ENCODE peak calls at places on chromosome 6, in nine cellular contexts. A, I, Z, O, Y, W, T, R and B are unnamed samples.

GRCh38 chr6:43454290-43455033 is 886 bp downstream of the DLK2 start:
- DNase-seq in A (peak), I (peak), Z (peak), O (peak), Y (peak), W (peak), T (peak), R (peak), B (peak)

GRCh38 chr6:77548190-77548589 is 84.9 kb upstream of the HTR1B start:
- DNase-seq in A (no peak), I (no peak), Z (no peak), O (no peak), Y (no peak), W (no peak), T (no peak), R (no peak), B (no peak)

GRCh38 chr6:79878142-79878748 is 69.1 kb downstream of the ELOVL4 start:
- DNase-seq in A (no peak), I (peak), Z (no peak), O (no peak), Y (peak), W (no peak), T (no peak), R (peak), B (no peak)

GRCh38 chr6:106097368-106098231 is 11.5 kb downstream of the PRDM1 start:
- DNase-seq in A (peak), I (no peak), Z (no peak), O (peak), Y (no peak), W (peak), T (no peak), R (peak), B (no peak)

GRCh38 chr6:2353412-2354137 is 108.2 kb upstream of the GMDS start:
- DNase-seq in A (peak), I (no peak), Z (peak), O (peak), Y (peak), W (peak), T (peak), R (peak), B (peak)

GRCh38 chr6:99605074-99605726 is 1.4 kb upstream of the PRDM13 start:
- DNase-seq in A (no peak), I (no peak), Z (no peak), O (no peak), Y (no peak), W (no peak), T (no peak), R (no peak), B (no peak)

GRCh38 chr6:51855310-51856082 is 231.9 kb downstream of the PKHD1 start:
- DNase-seq in A (peak), I (no peak), Z (no peak), O (peak), Y (no peak), W (peak), T (no peak), R (peak), B (peak)

GRCh38 chr6:24882835-24883555 is 52.8 kb downstream of the RIPOR2 start:
- DNase-seq in A (no peak), I (no peak), Z (no peak), O (no peak), Y (no peak), W (no peak), T (no peak), R (no peak), B (no peak)

GRCh38 chr6:129490551-129491245 is 219.3 kb downstream of the ARHGAP18 start:
- DNase-seq in A (peak), I (no peak), Z (no peak), O (peak), Y (no peak), W (peak), T (no peak), R (peak), B (peak)

GRCh38 chr6:125821825-125822281 is 31.1 kb downstream of the NCOA7 start:
- DNase-seq in A (no peak), I (no peak), Z (no peak), O (no peak), Y (peak), W (no peak), T (no peak), R (peak), B (no peak)

GRCh38 chr6:168711049-168711640 is 270.2 kb downstream of the SMOC2 start:
- DNase-seq in A (no peak), I (no peak), Z (no peak), O (no peak), Y (no peak), W (no peak), T (no peak), R (peak), B (peak)

GRCh38 chr6:37137881-37138568 is 31.9 kb upstream of the PIM1 start:
- DNase-seq in A (no peak), I (no peak), Z (no peak), O (peak), Y (no peak), W (peak), T (no peak), R (peak), B (peak)

GRCh38 chr6:49966334-49966733 is 2.4 kb upstream of the DEFB114 start:
- DNase-seq in A (no peak), I (no peak), Z (no peak), O (no peak), Y (no peak), W (no peak), T (no peak), R (no peak), B (no peak)

GRCh38 chr6:17482711-17483110 is 89.3 kb downstream of the CAP2 start:
- DNase-seq in A (no peak), I (no peak), Z (no peak), O (no peak), Y (no peak), W (no peak), T (no peak), R (no peak), B (no peak)

GRCh38 chr6:37538107-37538506 is 38.4 kb upstream of the CCDC167 start:
- DNase-seq in A (no peak), I (no peak), Z (no peak), O (no peak), Y (no peak), W (no peak), T (no peak), R (no peak), B (no peak)

GRCh38 chr6:27669798-27670301 is 196.9 kb upstream of the ZNF184 start:
- DNase-seq in A (no peak), I (no peak), Z (no peak), O (no peak), Y (no peak), W (no peak), T (no peak), R (no peak), B (no peak)

GRCh38 chr6:144327081-144327480 is 41.9 kb downstream of the UTRN start:
- DNase-seq in A (no peak), I (no peak), Z (no peak), O (no peak), Y (no peak), W (no peak), T (no peak), R (peak), B (no peak)

GRCh38 chr6:36642913-36643817 is 35.3 kb upstream of the CDKN1A start:
- DNase-seq in A (no peak), I (peak), Z (no peak), O (peak), Y (peak), W (peak), T (no peak), R (peak), B (peak)

GRCh38 chr6:79941489-79942151 is 5.7 kb downstream of the ELOVL4 start:
- DNase-seq in A (no peak), I (no peak), Z (no peak), O (no peak), Y (no peak), W (no peak), T (no peak), R (no peak), B (no peak)

GRCh38 chr6:15400572-15401004 is 154.7 kb downstream of the JARID2 start:
- DNase-seq in A (peak), I (peak), Z (no peak), O (no peak), Y (peak), W (peak), T (peak), R (peak), B (peak)

GRCh38 chr6:37432590-37432915 is 468 bp upstream of the CMTR1 start:
- DNase-seq in A (no peak), I (no peak), Z (no peak), O (no peak), Y (no peak), W (no peak), T (no peak), R (no peak), B (no peak)

GRCh38 chr6:117346142-117346930 is 79.4 kb downstream of the ROS1 start:
- DNase-seq in A (peak), I (no peak), Z (no peak), O (peak), Y (no peak), W (peak), T (no peak), R (peak), B (no peak)

GRCh38 chr6:1554881-1555569 is 54.7 kb upstream of the FOXC1 start:
- DNase-seq in A (peak), I (peak), Z (peak), O (peak), Y (peak), W (peak), T (no peak), R (peak), B (peak)

GRCh38 chr6:112576421-112576820 is 229.3 kb downstream of the RFPL4B start:
- DNase-seq in A (no peak), I (no peak), Z (no peak), O (no peak), Y (no peak), W (peak), T (no peak), R (no peak), B (no peak)

GRCh38 chr6:158799051-158799792 is 19.9 kb downstream of the EZR start:
- DNase-seq in A (no peak), I (no peak), Z (no peak), O (no peak), Y (no peak), W (peak), T (no peak), R (peak), B (peak)

GRCh38 chr6:15770347-15771143 is 107.7 kb upstream of the DTNBP1 start:
- DNase-seq in A (peak), I (no peak), Z (no peak), O (peak), Y (no peak), W (no peak), T (no peak), R (peak), B (no peak)

GRCh38 chr6:153668758-153669157 is 370.3 kb upstream of the OPRM1 start:
- DNase-seq in A (no peak), I (no peak), Z (no peak), O (no peak), Y (no peak), W (no peak), T (no peak), R (no peak), B (no peak)

GRCh38 chr6:23454090-23454998 is 671.7 kb upstream of the NRSN1 start:
- DNase-seq in A (no peak), I (no peak), Z (no peak), O (no peak), Y (no peak), W (peak), T (no peak), R (no peak), B (peak)

GRCh38 chr6:137286368-137286767 is 67.2 kb upstream of the IFNGR1 start:
- DNase-seq in A (no peak), I (no peak), Z (no peak), O (no peak), Y (no peak), W (no peak), T (no peak), R (no peak), B (no peak)

GRCh38 chr6:77740380-77740779 is 87.5 kb downstream of the MEI4 start:
- DNase-seq in A (peak), I (no peak), Z (no peak), O (peak), Y (no peak), W (peak), T (no peak), R (peak), B (no peak)

GRCh38 chr6:34246563-34247391 is 2.0 kb downstream of the SMIM29 start:
- DNase-seq in A (peak), I (no peak), Z (no peak), O (peak), Y (no peak), W (peak), T (no peak), R (peak), B (peak)

GRCh38 chr6:33276864-33277662 is at the start of gene B3GALT4:
- DNase-seq in A (peak), I (peak), Z (peak), O (peak), Y (peak), W (peak), T (peak), R (peak), B (peak)

GRCh38 chr6:105460860-105461259 is 58.0 kb upstream of the PREP start:
- DNase-seq in A (no peak), I (no peak), Z (no peak), O (no peak), Y (no peak), W (no peak), T (no peak), R (no peak), B (no peak)

GRCh38 chr6:42696526-42697267 is 25.7 kb downstream of the PRPH2 start:
- DNase-seq in A (no peak), I (no peak), Z (no peak), O (peak), Y (no peak), W (peak), T (no peak), R (peak), B (peak)

GRCh38 chr6:7938562-7939185 is 28.1 kb upstream of the TXNDC5 start:
- DNase-seq in A (no peak), I (no peak), Z (no peak), O (no peak), Y (no peak), W (no peak), T (no peak), R (no peak), B (no peak)